ENCODE peak calls at places on chromosomes 6 and 20, in seven cellular contexts. Q, U, X, G, Y, C and H are unnamed samples.

GRCh38 chr6:11251553-11252358 is 19.3 kb upstream of the NEDD9 start:
- DNase-seq in G (no peak), Y (peak; percentile 64), U (no peak), Q (no peak), X (peak; percentile 71), C (no peak), H (peak; percentile 89)

GRCh38 chr6:163526356-163526755 is 111.8 kb downstream of the QKI start:
- DNase-seq in Y (no peak), G (no peak), C (no peak), Q (no peak), U (no peak), X (no peak), H (no peak)

GRCh38 chr6:25312703-25313102 is 33.5 kb downstream of the CARMIL1 start:
- DNase-seq in C (no peak), G (no peak), Y (peak; percentile 59), Q (no peak), U (peak; percentile 32), X (no peak), H (peak; percentile 90)

GRCh38 chr20:9035129-9035528 is 33.8 kb upstream of the PLCB4 start:
- DNase-seq in X (no peak), Q (no peak), Y (peak; percentile 94), G (peak; percentile 46), U (peak; percentile 65), C (no peak), H (peak; percentile 92)

GRCh38 chr6:87590989-87591388 is 1.1 kb downstream of the ORC3 start:
- DNase-seq in X (no peak), C (no peak), G (no peak), Y (peak; percentile 18), U (no peak), Q (no peak), H (no peak)

GRCh38 chr6:71527831-71528377 is 239.3 kb downstream of the OGFRL1 start:
- DNase-seq in C (no peak), X (no peak), U (no peak), Q (no peak), Y (peak; percentile 12), G (no peak), H (no peak)

GRCh38 chr6:21354805-21355238 is 238.7 kb upstream of the SOX4 start:
- DNase-seq in X (no peak), C (no peak), Q (no peak), U (no peak), G (no peak), Y (no peak), H (no peak)

GRCh38 chr6:40915165-40915564 is 123.9 kb downstream of the UNC5CL start:
- DNase-seq in G (no peak), U (no peak), Q (no peak), C (no peak), Y (no peak), X (no peak), H (no peak)

GRCh38 chr6:35038076-35038475 is 103.1 kb downstream of the TCP11 start:
- DNase-seq in X (no peak), Y (no peak), G (no peak), Q (no peak), C (no peak), U (no peak), H (no peak)

GRCh38 chr6:31473780-31474725 is 23.9 kb upstream of the MICB start:
- DNase-seq in U (no peak), Y (peak; percentile 46), X (no peak), C (no peak), Q (no peak), G (peak; percentile 44), H (peak; percentile 84)

GRCh38 chr6:56515081-56515905 is 127.4 kb downstream of the DST start:
- DNase-seq in U (no peak), X (no peak), Q (no peak), C (no peak), G (no peak), Y (no peak), H (no peak)

GRCh38 chr6:41707565-41708200 is 27.7 kb downstream of the TFEB start:
- DNase-seq in U (no peak), Y (no peak), Q (peak; percentile 21), X (no peak), G (no peak), C (no peak), H (no peak)

GRCh38 chr20:34538671-34539123 is 19.8 kb upstream of the MAP1LC3A start:
- DNase-seq in Y (peak; percentile 57), X (peak; percentile 31), Q (peak; percentile 61), G (peak; percentile 43), U (no peak), C (peak; percentile 49), H (peak; percentile 69)

GRCh38 chr6:16338577-16339262 is 100.3 kb downstream of the GMPR start:
- DNase-seq in U (peak; percentile 98), Y (peak; percentile 100), X (peak; percentile 89), G (peak; percentile 17), C (no peak), Q (no peak), H (peak; percentile 99)

GRCh38 chr20:38790210-38791053 is 15.1 kb upstream of the PPP1R16B start:
- DNase-seq in G (peak; percentile 52), X (no peak), U (no peak), Y (peak; percentile 38), C (no peak), Q (peak; percentile 24), H (peak; percentile 63)

GRCh38 chr6:44128020-44128917 is 915 bp downstream of the TMEM63B start:
- DNase-seq in G (peak; percentile 17), Y (no peak), U (peak; percentile 13), X (peak; percentile 47), Q (peak; percentile 21), C (no peak), H (peak; percentile 26)

GRCh38 chr6:13304101-13304500 is 24.2 kb downstream of the TBC1D7 start:
- DNase-seq in U (no peak), G (no peak), Y (no peak), C (no peak), X (no peak), Q (no peak), H (no peak)

GRCh38 chr6:35780719-35781118 is at the start of gene CLPSL1:
- DNase-seq in Q (no peak), Y (no peak), X (no peak), C (no peak), U (no peak), G (no peak), H (no peak)

GRCh38 chr20:48574383-48574782 is 253.4 kb downstream of the PREX1 start:
- DNase-seq in U (no peak), G (no peak), Y (no peak), X (no peak), Q (no peak), C (no peak), H (peak; percentile 13)

GRCh38 chr20:49276895-49277785 is 717 bp downstream of the ZNFX1 start:
- DNase-seq in G (no peak), C (peak; percentile 49), Q (peak; percentile 55), U (no peak), Y (no peak), X (peak; percentile 50), H (no peak)

GRCh38 chr6:87407531-87407895 is 259 bp upstream of the CFAP206 start:
- DNase-seq in C (no peak), U (peak; percentile 40), G (peak; percentile 1), X (no peak), Q (no peak), Y (peak; percentile 41), H (peak; percentile 62)

GRCh38 chr6:20192625-20193024 is 19.6 kb downstream of the MBOAT1 start:
- DNase-seq in Q (no peak), C (no peak), U (no peak), G (no peak), Y (no peak), X (no peak), H (no peak)

GRCh38 chr20:20366551-20366895 is 1.4 kb upstream of the INSM1 start:
- DNase-seq in Q (no peak), G (no peak), U (no peak), X (no peak), Y (no peak), C (no peak), H (no peak)

GRCh38 chr6:156582509-156582992 is 194.6 kb upstream of the ARID1B start:
- DNase-seq in Y (no peak), C (no peak), U (no peak), X (no peak), G (no peak), Q (no peak), H (no peak)

GRCh38 chr20:14925286-14925685 is 587.9 kb upstream of the FLRT3 start:
- DNase-seq in U (no peak), Y (no peak), X (no peak), G (no peak), Q (no peak), C (no peak), H (no peak)

GRCh38 chr6:73610444-73611275 is 43.1 kb downstream of the SLC17A5 start:
- DNase-seq in U (peak; percentile 34), Q (no peak), Y (peak; percentile 66), X (no peak), C (no peak), G (peak; percentile 53), H (peak; percentile 76)